ENCODE peak calls at places on chromosomes 11 and 22, in nine cellular contexts. V, F, X, D, E, G, W, S and O are unnamed samples.

GRCh38 chr11:104484784-104485554 is 321.0 kb upstream of the PDGFD start:
- DNase-seq in F (no peak), S (no peak), V (no peak), E (no peak), X (no peak), W (no peak), G (no peak), D (no peak), O (no peak)

GRCh38 chr22:46620588-46621242 is 529 bp downstream of the GRAMD4 start:
- DNase-seq in F (no peak), D (no peak), E (no peak), X (no peak), S (no peak), G (peak), V (no peak), W (no peak), O (no peak)

GRCh38 chr11:82979824-82980223 is 78.3 kb downstream of the DDIAS start:
- DNase-seq in E (no peak), S (no peak), F (no peak), D (no peak), X (no peak), G (no peak), W (no peak), V (no peak), O (no peak)

GRCh38 chr22:39266398-39267030 is 21.7 kb upstream of the PDGFB start:
- DNase-seq in E (peak), W (no peak), D (no peak), V (no peak), S (no peak), X (no peak), F (peak), G (no peak), O (peak)

GRCh38 chr22:31244044-31244942 is 32.2 kb downstream of the LIMK2 start:
- DNase-seq in F (no peak), S (no peak), E (no peak), V (no peak), W (no peak), G (no peak), D (no peak), X (no peak), O (no peak)

GRCh38 chr11:7019500-7020182 is 505 bp downstream of the ZNF214 start:
- DNase-seq in S (no peak), X (no peak), V (peak), D (peak), G (peak), F (no peak), E (no peak), W (peak), O (no peak)

GRCh38 chr11:66316849-66317251 is at the start of gene CD248:
- DNase-seq in X (no peak), W (no peak), V (peak), D (no peak), G (peak), E (no peak), F (no peak), S (no peak), O (no peak)

GRCh38 chr22:19514831-19515565 is 9.2 kb downstream of the CLDN5 start:
- DNase-seq in S (no peak), X (no peak), G (no peak), F (no peak), W (no peak), D (no peak), E (no peak), V (no peak), O (no peak)

GRCh38 chr22:44116755-44117684 is 63.7 kb upstream of the PARVG start:
- DNase-seq in S (no peak), W (no peak), X (no peak), F (no peak), V (no peak), G (peak), E (no peak), D (no peak), O (no peak)

GRCh38 chr11:108647701-108648527 is 17.0 kb upstream of the DDX10 start:
- DNase-seq in E (no peak), X (peak), G (no peak), F (no peak), S (peak), V (peak), D (peak), W (peak), O (no peak)

GRCh38 chr22:29205598-29206371 is at the start of gene EMID1:
- DNase-seq in G (peak), E (no peak), F (no peak), V (peak), S (peak), X (no peak), W (peak), D (no peak), O (no peak)

GRCh38 chr11:59666969-59667368 is 1.9 kb downstream of the PATL1 start:
- DNase-seq in W (no peak), F (no peak), V (no peak), E (no peak), G (no peak), D (no peak), S (no peak), X (no peak), O (no peak)

GRCh38 chr11:115659061-115659963 is 155.1 kb upstream of the CADM1 start:
- DNase-seq in E (no peak), S (no peak), W (peak), F (no peak), G (no peak), D (no peak), X (no peak), V (no peak), O (no peak)

GRCh38 chr22:46011627-46012181 is 34.7 kb upstream of the WNT7B start:
- DNase-seq in F (no peak), W (no peak), D (no peak), X (peak), S (no peak), E (no peak), V (no peak), G (peak), O (no peak)

GRCh38 chr11:131796089-131796488 is 425.7 kb downstream of the NTM start:
- DNase-seq in D (no peak), G (no peak), V (no peak), X (no peak), E (no peak), W (no peak), F (no peak), S (no peak), O (no peak)

GRCh38 chr11:104053743-104054142 is 17.3 kb downstream of the DDI1 start:
- DNase-seq in X (no peak), W (no peak), V (no peak), G (no peak), E (no peak), S (no peak), F (no peak), D (no peak), O (no peak)

GRCh38 chr11:107561688-107562087 is 3.8 kb downstream of the ALKBH8 start:
- DNase-seq in G (no peak), F (no peak), W (no peak), X (no peak), D (no peak), V (no peak), S (no peak), E (no peak), O (no peak)

GRCh38 chr11:95296165-95296564 is 65.2 kb upstream of the SESN3 start:
- DNase-seq in F (no peak), D (peak), V (peak), E (no peak), S (peak), X (no peak), W (no peak), G (peak), O (no peak)

GRCh38 chr11:44003736-44004451 is 43.9 kb upstream of the ACCSL start:
- DNase-seq in E (no peak), G (peak), V (no peak), X (no peak), F (no peak), S (peak), D (no peak), W (peak), O (no peak)

GRCh38 chr11:33552756-33553155 is 147.9 kb downstream of the C11orf91 start:
- DNase-seq in D (no peak), V (no peak), S (no peak), X (no peak), G (no peak), E (no peak), F (no peak), W (no peak), O (no peak)

GRCh38 chr11:64620286-64620962 is 29.4 kb downstream of the SLC22A12 start:
- DNase-seq in G (no peak), W (no peak), V (peak), X (no peak), D (no peak), E (no peak), F (no peak), S (no peak), O (no peak)

GRCh38 chr11:79055866-79056632 is 384.8 kb downstream of the TENM4 start:
- DNase-seq in X (no peak), D (no peak), E (no peak), S (no peak), W (no peak), G (no peak), F (no peak), V (no peak), O (no peak)

GRCh38 chr11:125433454-125434121 is 62.5 kb downstream of the FEZ1 start:
- DNase-seq in G (no peak), W (peak), E (no peak), X (no peak), S (peak), F (peak), D (no peak), V (peak), O (peak)

GRCh38 chr11:75878968-75879367 is 64.0 kb downstream of the UVRAG start:
- DNase-seq in V (no peak), S (no peak), X (no peak), E (no peak), F (no peak), G (no peak), W (no peak), D (no peak), O (no peak)

GRCh38 chr22:49827853-49828598 is at the start of gene BRD1:
- DNase-seq in V (peak), F (peak), D (no peak), S (peak), G (no peak), X (no peak), W (no peak), E (no peak), O (peak)

GRCh38 chr11:74453373-74453975 is 13.9 kb downstream of the KCNE3 start:
- DNase-seq in S (peak), W (peak), F (no peak), E (peak), X (no peak), G (peak), V (peak), D (peak), O (peak)

GRCh38 chr11:110710520-110711381 is 1.5 kb downstream of the ARHGAP20 start:
- DNase-seq in D (peak), E (no peak), V (peak), X (peak), G (peak), W (peak), S (peak), F (peak), O (peak)

GRCh38 chr11:66333220-66333877 is 2.9 kb downstream of the RIN1 start:
- DNase-seq in X (no peak), E (no peak), G (peak), V (no peak), D (no peak), F (no peak), S (no peak), W (no peak), O (no peak)

GRCh38 chr11:111465400-111465799 is 46.8 kb downstream of the BTG4 start:
- DNase-seq in W (no peak), D (no peak), X (no peak), S (no peak), G (no peak), E (no peak), V (no peak), F (no peak), O (no peak)

GRCh38 chr11:17376493-17376892 is 12.0 kb downstream of the KCNJ11 start:
- DNase-seq in S (no peak), W (no peak), X (no peak), D (no peak), E (no peak), G (no peak), F (no peak), V (no peak), O (no peak)

GRCh38 chr11:126703661-126704060 is 296.9 kb downstream of the KIRREL3 start:
- DNase-seq in G (no peak), W (no peak), V (no peak), D (no peak), F (no peak), S (no peak), X (no peak), E (no peak), O (no peak)

GRCh38 chr11:18526130-18526520 is 617 bp downstream of the TSG101 start:
- DNase-seq in X (no peak), W (no peak), V (no peak), G (no peak), F (no peak), S (no peak), E (no peak), D (no peak), O (no peak)

GRCh38 chr11:70174846-70175764 is 28.0 kb upstream of the FADD start:
- DNase-seq in X (no peak), W (no peak), G (no peak), F (no peak), V (no peak), S (no peak), D (peak), E (no peak), O (no peak)

GRCh38 chr11:31711137-31711536 is 100.0 kb downstream of the PAX6 start:
- DNase-seq in E (no peak), X (no peak), W (no peak), D (no peak), F (no peak), S (no peak), G (no peak), V (no peak), O (no peak)

GRCh38 chr22:36775589-36775965 is 342 bp downstream of the IFT27 start:
- DNase-seq in V (peak), S (peak), D (peak), F (no peak), X (peak), W (peak), G (peak), E (no peak), O (peak)

GRCh38 chr22:46428602-46429326 is 93.2 kb downstream of the TRMU start:
- DNase-seq in X (no peak), D (no peak), F (no peak), S (no peak), W (no peak), V (no peak), G (no peak), E (no peak), O (no peak)

GRCh38 chr11:71548120-71548519 is at the start of gene KRTAP5-9:
- DNase-seq in S (no peak), E (no peak), D (no peak), W (no peak), V (no peak), G (no peak), X (no peak), F (no peak), O (no peak)

DNA sequence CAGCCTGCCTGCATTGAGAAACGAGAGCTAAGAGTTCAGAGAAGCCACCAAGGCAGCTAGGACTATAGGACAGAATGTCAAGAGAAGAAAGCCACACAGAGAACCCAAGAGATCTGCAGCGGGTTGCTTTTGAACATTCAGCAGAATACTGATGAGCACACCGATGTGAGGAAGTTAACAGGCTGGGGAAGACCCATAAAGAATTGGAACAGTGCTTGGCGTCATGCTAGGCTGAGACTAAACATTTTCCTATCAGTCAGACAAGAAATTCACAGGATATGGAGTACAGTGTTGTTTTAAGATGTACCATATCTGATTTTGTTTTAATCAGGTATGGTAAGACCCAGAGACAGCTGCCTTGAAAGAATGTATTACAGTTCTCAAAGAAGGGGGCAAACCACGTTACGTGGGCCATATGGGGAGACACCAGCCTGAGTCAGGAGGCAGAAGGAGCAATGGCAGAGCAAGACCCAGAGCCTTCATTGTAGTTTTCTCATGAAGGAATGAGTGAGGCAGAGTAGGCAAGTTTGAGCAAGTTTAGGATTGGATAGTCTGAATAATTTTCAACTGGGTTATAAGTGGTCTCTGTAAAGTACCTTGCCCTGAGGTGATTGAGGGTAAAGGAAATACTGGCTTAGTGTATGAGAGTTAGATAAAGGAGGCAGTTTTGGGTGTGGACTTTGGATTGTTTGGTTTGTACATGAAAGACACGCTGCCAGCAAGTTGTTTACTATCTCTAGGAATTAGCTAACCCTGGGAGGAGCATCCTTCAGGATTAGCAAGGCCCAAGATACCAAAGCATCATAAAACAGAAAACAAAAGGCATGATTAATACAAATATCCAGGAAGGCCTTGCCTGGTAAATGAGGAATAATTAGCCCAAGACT is 14.3 kb downstream of the LRRC75B start:
- DNase-seq in D (no peak), S (no peak), G (no peak), F (no peak), X (no peak), W (no peak), V (no peak), E (no peak), O (no peak)
- TF ChIP-seq POLR2A in D (no peak), S (no peak), G (no peak), F (no peak), X (no peak), W (no peak), V (no peak), E (no peak), O (no peak)

GRCh38 chr11:93908689-93909088 is 58.3 kb upstream of the VSTM5 start:
- DNase-seq in V (no peak), S (no peak), W (no peak), D (no peak), E (no peak), X (no peak), G (no peak), F (no peak), O (no peak)
- TF ChIP-seq POLR2AphosphoS5 in V (no peak), S (no peak), W (no peak), D (no peak), E (no peak), X (no peak), G (no peak), F (no peak), O (no peak)

DNA sequence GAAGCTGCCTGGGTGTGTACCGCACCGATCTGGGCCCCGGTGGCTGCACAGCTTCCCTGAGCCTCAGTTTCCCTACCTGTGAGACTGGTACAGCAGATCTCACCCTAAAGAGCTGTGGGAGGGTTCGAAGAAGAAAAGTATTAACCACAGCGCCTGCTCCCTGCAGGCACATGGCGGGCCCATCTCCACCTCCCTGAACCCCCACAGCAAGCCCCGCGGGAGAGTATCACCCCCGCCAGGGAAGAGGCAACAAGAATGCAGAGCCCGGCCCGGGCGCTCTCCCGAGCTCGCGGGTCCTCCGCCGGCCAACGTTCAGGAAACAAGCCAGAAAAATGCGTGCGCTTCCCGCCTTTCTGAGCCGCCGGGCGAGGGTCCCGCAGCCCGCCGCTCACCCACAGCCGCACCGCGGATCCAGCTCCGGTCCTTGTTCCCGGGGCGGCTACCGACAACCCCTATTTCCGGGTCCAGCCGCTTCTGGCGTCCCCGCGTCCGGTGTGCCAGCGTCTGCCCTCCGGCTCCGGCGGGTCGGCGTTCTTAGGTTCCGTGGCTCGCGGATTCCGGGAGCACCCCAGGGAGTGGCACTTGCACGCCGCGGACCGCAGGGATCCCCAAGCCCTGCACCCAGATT is at the start of gene TOP3B:
- DNase-seq in D (peak), X (peak), V (peak), S (peak), F (peak), E (peak), G (peak), W (peak), O (peak)
- TF ChIP-seq POLR2A in D (no peak), X (peak), V (peak), S (no peak), F (peak), E (peak), G (no peak), W (no peak), O (peak)

DNA sequence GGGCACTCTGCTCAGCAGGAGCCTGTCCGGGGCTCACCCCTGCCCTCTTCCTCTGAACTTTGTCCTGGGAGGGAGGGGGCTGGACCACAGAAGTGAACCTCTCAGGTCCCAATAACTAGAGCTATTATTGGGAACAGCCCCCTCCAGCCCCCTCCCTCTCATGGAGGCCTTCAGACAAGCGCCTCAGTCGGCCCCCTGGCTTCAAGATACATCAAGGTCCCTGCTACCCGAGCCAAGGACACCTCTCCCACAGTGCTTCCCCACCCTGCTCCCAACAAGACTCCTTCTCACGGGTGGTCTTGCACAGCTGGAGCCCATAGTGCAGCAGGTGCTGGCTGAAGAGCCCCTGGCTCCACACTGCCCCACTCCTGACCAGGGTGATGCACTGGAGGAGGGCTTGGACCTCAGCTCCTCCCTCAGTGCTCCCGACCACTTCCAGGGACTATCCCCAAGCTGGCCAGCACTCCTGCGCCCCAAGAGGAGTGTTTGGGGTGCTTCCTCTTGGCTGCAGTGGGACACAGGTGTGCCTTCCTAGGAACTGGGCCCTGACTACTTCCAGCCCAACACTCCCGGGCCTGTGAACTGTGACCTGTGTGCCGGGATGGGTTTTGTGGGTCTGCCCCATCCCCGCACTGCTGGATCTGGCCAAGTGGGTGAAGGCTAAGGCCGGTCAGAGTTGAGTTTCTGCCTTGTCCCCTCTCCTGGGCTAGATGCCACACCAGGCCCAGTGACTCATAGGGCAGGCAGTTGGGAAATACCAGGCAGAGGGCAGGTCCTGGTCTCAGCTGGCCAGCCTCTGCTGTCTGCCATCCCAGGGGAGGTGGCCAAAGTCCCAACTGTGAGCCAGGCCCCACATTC is 2.2 kb downstream of the PNPLA2 start:
- DNase-seq in X (no peak), V (peak), S (peak), G (peak), E (no peak), F (no peak), W (no peak), D (no peak), O (no peak)
- TF ChIP-seq POLR2AphosphoS5 in X (peak), V (no peak), S (peak), G (no peak), E (no peak), F (no peak), W (no peak), D (no peak), O (no peak)

GRCh38 chr11:9851366-9851765 is 187.5 kb downstream of the SWAP70 start:
- DNase-seq in E (no peak), S (no peak), X (no peak), F (no peak), V (no peak), G (no peak), W (no peak), D (no peak), O (no peak)
- TF ChIP-seq POLR2A in E (no peak), S (no peak), X (no peak), F (no peak), V (no peak), G (no peak), W (no peak), D (no peak), O (no peak)

DNA sequence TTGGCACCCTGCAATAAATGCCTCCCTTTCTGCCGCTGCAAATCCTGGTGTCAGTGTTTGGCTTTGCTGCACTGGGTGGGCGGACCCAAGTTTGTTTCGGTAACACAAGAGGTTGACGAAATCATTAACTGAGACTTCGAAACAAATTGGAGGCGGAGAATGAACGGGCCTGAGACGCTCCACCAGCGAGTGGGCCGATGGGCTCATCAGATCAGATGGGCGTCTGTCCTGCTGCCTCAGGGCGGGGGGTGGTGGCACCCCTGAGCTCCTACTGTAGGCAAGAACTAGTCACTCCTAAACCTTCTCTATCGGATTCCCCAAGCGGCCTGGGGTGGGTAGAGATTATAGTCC is 918 bp upstream of the CAPN5 start:
- DNase-seq in D (peak), S (no peak), W (no peak), V (peak), X (peak), F (no peak), G (peak), E (no peak), O (no peak)
- TF ChIP-seq POLR2AphosphoS5 in D (no peak), S (no peak), W (no peak), V (peak), X (no peak), F (no peak), G (peak), E (no peak), O (no peak)